ENCODE peak calls at places on chromosomes 2 and 18, in six cellular contexts. E is ovary, W is fibroblast of lung, F is SK-N-SH, Z is Peyer's patch, C is AG10803. Q is an unnamed sample.

GRCh38 chr2:205686231-205687017 is 4.1 kb downstream of the NRP2 start:
- DNase-seq in F (peak; percentile 69), C (peak; percentile 34), E (peak; percentile 46), W (peak; percentile 27), Z (peak; percentile 45), Q (no peak)

GRCh38 chr2:69985684-69986083 is 24.3 kb upstream of the ASPRV1 start:
- DNase-seq in C (peak; percentile 17), W (peak; percentile 63), E (no peak), Z (no peak), F (no peak), Q (no peak)

GRCh38 chr2:50872543-50872942 is 159.4 kb downstream of the NRXN1 start:
- DNase-seq in E (no peak), C (no peak), Z (no peak), W (no peak), F (no peak), Q (no peak)

GRCh38 chr18:22699629-22700028 is 233.5 kb upstream of the RBBP8 start:
- DNase-seq in W (no peak), Z (no peak), F (no peak), E (no peak), C (no peak), Q (no peak)

GRCh38 chr2:127314193-127314988 is 20.4 kb upstream of the ERCC3 start:
- DNase-seq in E (no peak), C (no peak), Z (no peak), W (no peak), F (no peak), Q (no peak)

GRCh38 chr2:127305985-127306585 is 12.1 kb upstream of the ERCC3 start:
- DNase-seq in Z (no peak), W (peak; percentile 36), C (peak; percentile 37), E (no peak), F (no peak), Q (no peak)

GRCh38 chr2:240426797-240427721 is 8.4 kb upstream of the GPC1 start:
- DNase-seq in E (peak; percentile 9), F (no peak), Z (peak; percentile 44), W (peak; percentile 84), C (peak; percentile 25), Q (no peak)

GRCh38 chr18:39863916-39864315 is 2091.1 kb upstream of the PIK3C3 start:
- DNase-seq in C (no peak), E (no peak), F (no peak), Z (no peak), W (no peak), Q (no peak)

GRCh38 chr18:28432350-28432749 is 255.4 kb upstream of the CDH2 start:
- DNase-seq in C (no peak), F (no peak), E (no peak), W (no peak), Z (no peak), Q (no peak)

GRCh38 chr18:13361422-13361821 is 142.9 kb downstream of the LDLRAD4 start:
- DNase-seq in F (no peak), W (no peak), Z (no peak), C (no peak), E (no peak), Q (no peak)

GRCh38 chr2:152238021-152238420 is 62.5 kb upstream of the STAM2 start:
- DNase-seq in Z (no peak), C (no peak), W (no peak), E (no peak), F (no peak), Q (no peak)

GRCh38 chr2:166410828-166411472 is 35.2 kb upstream of the SCN9A start:
- DNase-seq in W (peak; percentile 87), F (no peak), C (peak; percentile 88), E (no peak), Z (no peak), Q (peak; percentile 29)

GRCh38 chr18:8081872-8082553 is 514.9 kb downstream of the PTPRM start:
- DNase-seq in C (no peak), W (peak; percentile 7), E (no peak), F (no peak), Z (no peak), Q (no peak)

GRCh38 chr2:23528171-23528570 is 143.2 kb downstream of the KLHL29 start:
- DNase-seq in Z (no peak), C (no peak), F (no peak), W (no peak), E (no peak), Q (no peak)
- H3K4me3 ChIP-seq in Z (no peak overlapping the region), C (no peak overlapping the region), F (no peak overlapping the region), W (no peak overlapping the region), E (no peak overlapping the region), Q (no peak overlapping the region)

GRCh38 chr2:12716250-12717190 is at the start of gene TRIB2:
- DNase-seq in C (peak; percentile 93), F (peak; percentile 98), Z (peak; percentile 82), E (peak; percentile 91), W (peak; percentile 91), Q (no peak)
- TF ChIP-seq CTCF in C (no peak), F (peak; percentile 19), Z (no peak), E (no peak), W (no peak), Q (no peak)

DNA sequence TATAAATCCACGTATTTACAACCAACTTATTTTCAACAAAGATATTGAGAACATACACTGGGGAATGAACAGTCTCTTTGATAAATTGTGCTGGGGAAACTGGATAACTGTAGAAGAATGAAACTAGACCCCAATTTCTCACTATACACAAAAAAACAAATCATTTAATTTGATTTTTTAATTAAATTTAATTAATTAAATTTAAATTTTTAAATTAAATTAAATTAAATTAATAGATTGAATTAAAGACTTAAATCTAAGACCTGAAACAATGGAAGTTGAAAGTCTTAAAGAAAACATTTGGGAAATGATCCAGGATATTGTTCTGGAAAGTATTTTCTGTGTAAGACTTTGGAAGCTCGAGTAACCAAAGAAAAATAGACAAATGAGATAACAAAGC is 301.4 kb downstream of the GALNT13 start:
- DNase-seq in W (no peak), C (no peak), Z (no peak), F (no peak), E (no peak), Q (no peak)
- H3K4me3 ChIP-seq in W (no peak overlapping the region), C (no peak overlapping the region), Z (no peak overlapping the region), F (no peak overlapping the region), E (no peak overlapping the region), Q (no peak overlapping the region)

DNA sequence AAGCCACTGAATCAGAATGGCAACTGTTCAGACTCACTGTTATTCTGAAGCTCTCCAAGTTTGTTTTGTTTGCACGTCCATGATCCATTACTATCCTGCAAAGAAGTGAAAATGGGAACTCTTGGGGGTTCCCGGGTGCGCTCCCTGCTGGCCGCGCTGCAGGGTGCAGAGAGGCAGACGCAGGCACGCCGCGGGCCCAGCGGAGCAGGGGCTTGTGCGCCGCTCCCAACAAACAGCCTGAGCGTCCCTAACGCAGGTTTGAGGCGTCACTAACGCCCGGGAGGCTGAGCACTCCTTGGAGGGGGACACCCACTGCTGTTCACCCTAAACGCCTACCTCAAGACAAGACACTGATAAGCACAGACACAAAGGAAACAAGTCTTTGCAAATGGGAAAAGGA is 14.3 kb upstream of the PIEZO2 start:
- DNase-seq in F (peak; percentile 47), C (no peak), Z (no peak), W (peak; percentile 28), E (no peak), Q (no peak)
- TF ChIP-seq CTCF in F (peak; percentile 67), C (no peak), Z (no peak), W (peak; percentile 24), E (no peak), Q (peak; percentile 32)

GRCh38 chr18:25288340-25288955 is 63.5 kb downstream of the ZNF521 start:
- DNase-seq in C (no peak), E (no peak), Z (no peak), W (no peak), F (no peak), Q (no peak)
- H3K4me3 ChIP-seq in C (no peak overlapping the region), E (no peak overlapping the region), Z (no peak overlapping the region), W (no peak overlapping the region), F (peak overlapping the region; percentile 9), Q (no peak overlapping the region)

GRCh38 chr2:201116959-201117734 is 1.2 kb downstream of the CFLAR start:
- DNase-seq in W (peak; percentile 93), Z (no peak), F (no peak), E (peak; percentile 68), C (peak; percentile 90), Q (peak; percentile 72)
- TF ChIP-seq CTCF in W (peak; percentile 32), Z (peak; percentile 30), F (peak; percentile 41), E (no peak), C (peak; percentile 52), Q (peak; percentile 39)

DNA sequence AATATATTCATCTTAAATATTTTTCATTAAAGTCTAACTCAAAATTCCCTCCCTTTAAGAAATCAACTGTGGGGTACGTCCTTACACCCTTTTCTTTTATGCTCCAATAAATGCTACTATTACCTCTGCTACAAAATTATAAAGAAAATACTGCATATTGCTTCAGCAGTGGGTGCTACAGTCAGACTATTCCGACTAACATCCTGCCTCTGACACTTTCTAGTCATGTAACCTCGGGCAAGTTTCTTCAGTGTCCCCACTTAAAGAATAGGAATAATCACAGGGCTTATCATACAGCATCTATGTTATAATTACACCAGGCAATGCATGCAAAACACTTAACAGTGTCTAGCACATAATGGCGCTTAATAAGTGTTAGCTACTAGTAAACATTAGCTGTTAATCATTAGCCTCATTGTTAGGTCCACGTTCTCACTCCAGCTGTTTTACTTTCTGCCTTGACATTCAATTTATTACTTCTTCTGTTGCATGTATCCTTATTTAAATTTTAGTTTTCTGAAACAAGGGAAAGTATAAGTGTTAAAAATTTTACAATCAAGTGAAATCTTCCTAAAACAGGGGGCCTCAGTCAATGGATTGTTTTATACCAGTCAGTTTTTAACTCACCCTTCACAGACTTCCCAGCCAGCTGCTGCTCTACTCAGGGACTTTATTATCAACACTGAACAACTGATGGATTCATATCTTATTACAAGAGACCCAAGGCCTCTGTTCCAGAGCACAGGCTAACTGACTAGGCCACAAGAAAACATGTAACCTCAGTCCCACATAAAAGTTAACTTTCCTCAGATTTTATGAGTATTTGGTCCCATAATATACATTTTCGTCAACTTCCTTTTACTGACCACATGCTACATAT is 54.0 kb downstream of the CLASP1 start:
- DNase-seq in C (no peak), W (no peak), E (no peak), Z (no peak), F (no peak), Q (no peak)
- H3K4me3 ChIP-seq in C (no peak overlapping the region), W (no peak overlapping the region), E (no peak overlapping the region), Z (no peak overlapping the region), F (no peak overlapping the region), Q (no peak overlapping the region)

GRCh38 chr2:38037757-38038615 is 38.0 kb downstream of the CYP1B1 start:
- DNase-seq in Z (no peak), W (peak; percentile 57), E (peak; percentile 45), C (peak; percentile 54), F (no peak), Q (no peak)
- TF ChIP-seq CTCF in Z (no peak), W (peak; percentile 53), E (no peak), C (peak; percentile 50), F (no peak), Q (peak; percentile 48)